ENCODE peak calls at places on chromosome 19, in eight cellular contexts. Y is AG04450; B is CD4-positive, alpha-beta T cell; W is fibroblast of lung; U is fibroblast of pulmonary artery; L is WTC11; X is activated B cell treated with CpG ODN at 0.5 μM for 24 hours; V is endothelial cell of umbilical vein. C is an unnamed sample.

GRCh38 chr19:17073869-17074627 is 1.2 kb downstream of the HAUS8 start:
- DNase-seq in Y (no peak), B (no peak), W (no peak), U (no peak), L (no peak), X (peak; percentile 28), V (no peak), C (no peak)

GRCh38 chr19:18239303-18239702 is 13.1 kb upstream of the PDE4C start:
- DNase-seq in Y (no peak), B (no peak), W (no peak), U (no peak), L (peak; percentile 57), X (no peak), V (no peak), C (no peak)

GRCh38 chr19:29376855-29377354 is 148.9 kb upstream of the VSTM2B start:
- DNase-seq in Y (no peak), B (no peak), W (no peak), U (no peak), L (no peak), X (no peak), V (no peak), C (no peak)

GRCh38 chr19:18330865-18331264 is 8.0 kb upstream of the LSM4 start:
- DNase-seq in Y (no peak), B (no peak), W (no peak), U (no peak), L (no peak), X (no peak), V (no peak), C (no peak)

GRCh38 chr19:40392894-40393517 is 3.0 kb upstream of the HIPK4 start:
- DNase-seq in Y (no peak), B (no peak), W (no peak), U (no peak), L (no peak), X (no peak), V (no peak), C (no peak)

GRCh38 chr19:38425810-38426466 is at the start of gene RASGRP4:
- DNase-seq in Y (no peak), B (peak; percentile 6), W (no peak), U (no peak), L (peak; percentile 45), X (peak; percentile 66), V (no peak), C (no peak)

GRCh38 chr19:5895890-5896289 is 7.7 kb downstream of the NDUFA11 start:
- DNase-seq in Y (no peak), B (no peak), W (no peak), U (no peak), L (no peak), X (no peak), V (no peak), C (no peak)

GRCh38 chr19:4557971-4558941 is 1.2 kb downstream of the SEMA6B start:
- DNase-seq in Y (no peak), B (peak; percentile 21), W (no peak), U (peak; percentile 29), L (peak; percentile 78), X (peak; percentile 49), V (peak; percentile 61), C (peak; percentile 75)

GRCh38 chr19:18762125-18763023 is 28.7 kb downstream of the COMP start:
- DNase-seq in Y (no peak), B (no peak), W (peak; percentile 56), U (peak; percentile 56), L (peak; percentile 38), X (no peak), V (peak; percentile 40), C (no peak)

GRCh38 chr19:48501961-48502719 is 9.5 kb downstream of the LMTK3 start:
- DNase-seq in Y (no peak), B (peak; percentile 62), W (no peak), U (peak; percentile 45), L (peak; percentile 100), X (peak; percentile 63), V (no peak), C (peak; percentile 93)

GRCh38 chr19:330503-330902 is 14.1 kb downstream of the MIER2 start:
- DNase-seq in Y (no peak), B (no peak), W (no peak), U (no peak), L (no peak), X (no peak), V (no peak), C (no peak)

GRCh38 chr19:17830567-17831418 is 9.5 kb upstream of the INSL3 start:
- DNase-seq in Y (no peak), B (no peak), W (peak; percentile 75), U (peak; percentile 76), L (peak; percentile 98), X (no peak), V (peak; percentile 47), C (peak; percentile 77)

DNA sequence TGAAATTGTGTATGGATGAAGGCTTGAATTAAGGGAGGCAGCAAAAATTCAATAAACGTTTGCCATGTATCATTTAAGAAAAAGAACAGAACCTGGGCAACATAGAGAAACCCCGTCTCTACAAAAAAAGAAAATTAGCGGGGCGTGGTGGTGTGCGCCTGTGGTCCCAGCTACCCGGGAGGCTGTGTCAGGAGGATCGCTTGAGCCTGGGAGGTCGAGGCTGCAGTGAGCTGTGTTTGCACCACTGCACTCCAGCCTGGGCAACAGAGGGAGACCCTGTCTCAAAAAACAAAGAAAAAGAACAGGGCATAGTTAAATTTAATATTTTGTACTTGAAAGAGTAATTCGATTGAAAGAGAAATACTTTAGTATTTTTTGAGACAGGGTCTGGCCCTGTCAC is 1.4 kb downstream of the UBA2 start:
- DNase-seq in Y (no peak), B (no peak), W (no peak), U (no peak), L (no peak), X (no peak), V (no peak), C (no peak)
- TF ChIP-seq CTCF in Y (no peak), B (no peak), W (no peak), U (no peak), L (no peak), X (no peak), V (no peak), C (no peak)

DNA sequence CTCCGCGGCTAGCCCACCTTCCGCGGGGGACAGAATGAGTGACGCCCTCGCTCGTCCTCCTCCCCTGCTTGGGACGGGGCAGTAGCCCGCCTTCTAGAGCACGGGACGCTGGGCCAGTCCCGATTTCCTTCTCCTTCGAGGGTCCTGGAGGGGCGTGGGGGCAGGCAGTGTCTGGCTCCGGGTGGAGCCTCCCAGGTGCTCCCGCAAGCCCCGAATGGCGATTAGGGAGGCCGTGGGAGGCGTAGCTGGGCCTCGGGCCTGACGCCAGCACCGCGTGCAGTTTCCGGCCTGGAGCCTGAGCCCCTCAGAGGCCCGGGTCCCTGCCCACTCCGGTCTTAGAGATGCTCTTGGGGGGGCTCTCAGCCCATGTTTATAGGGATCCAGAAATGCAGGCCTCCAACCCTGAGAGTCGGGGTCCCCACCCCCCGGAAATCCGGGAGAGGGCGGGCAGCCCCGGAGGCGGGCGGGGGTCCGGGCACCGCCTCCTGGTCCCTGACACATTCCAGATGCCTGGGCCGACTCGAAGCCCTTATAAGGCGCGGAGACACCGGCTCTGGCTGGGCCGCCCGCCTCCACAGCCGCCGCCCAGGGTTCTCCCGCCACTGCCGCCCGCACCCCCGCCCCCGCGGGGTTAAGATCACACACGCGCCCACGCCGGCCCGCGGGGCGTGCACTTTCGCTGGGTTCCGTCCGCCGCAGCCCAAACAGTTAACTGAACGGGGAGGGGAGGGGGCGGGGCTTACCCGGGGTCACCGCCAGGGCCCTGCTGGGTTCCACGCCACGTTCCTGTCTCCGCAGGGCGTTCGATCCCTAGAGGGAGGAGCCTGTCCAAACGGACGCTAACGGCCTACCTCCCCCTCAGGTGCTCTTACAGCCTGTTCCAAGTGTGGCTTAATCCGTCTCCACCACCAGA is 1.5 kb downstream of the MYADM start:
- DNase-seq in Y (peak; percentile 67), B (peak; percentile 68), W (peak; percentile 88), U (peak; percentile 91), L (peak; percentile 85), X (peak; percentile 76), V (peak; percentile 86), C (peak; percentile 83)
- TF ChIP-seq CTCF in Y (peak; percentile 40), B (no peak), W (peak; percentile 24), U (no peak), L (no peak), X (no peak), V (no peak), C (no peak)

DNA sequence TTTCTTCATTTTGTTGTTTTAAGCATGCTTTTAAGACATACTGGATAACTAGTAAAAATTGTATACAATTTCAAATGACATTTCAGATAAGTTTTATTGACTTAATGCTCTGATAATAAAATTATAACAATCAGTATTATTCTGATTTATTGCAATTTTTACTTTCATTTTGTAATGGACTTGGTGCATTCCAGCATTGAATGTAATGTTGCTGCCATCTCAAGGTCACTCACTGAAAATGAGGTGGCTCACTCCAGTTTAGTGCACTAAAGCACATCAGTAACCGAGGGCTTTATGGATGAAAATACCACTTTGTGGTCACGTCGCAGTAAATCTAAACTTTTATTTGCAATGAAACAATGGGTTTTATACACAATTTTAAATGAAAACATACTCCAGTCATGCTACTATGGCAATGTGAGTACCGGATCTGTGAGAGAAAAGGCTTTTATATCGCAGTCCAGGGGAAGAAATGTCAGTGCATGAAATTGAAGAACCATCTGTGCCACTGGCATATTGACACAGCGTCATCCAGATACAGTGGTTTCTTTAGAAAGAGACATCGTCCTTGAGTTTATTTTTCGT is 20.7 kb upstream of the ZNF507 start:
- DNase-seq in Y (no peak), B (no peak), W (peak; percentile 37), U (no peak), L (no peak), X (no peak), V (no peak), C (no peak)
- TF ChIP-seq CTCF in Y (no peak), B (no peak), W (peak; percentile 29), U (peak; percentile 22), L (no peak), X (no peak), V (no peak), C (no peak)

GRCh38 chr19:8697671-8698432 is 743 bp downstream of the ACTL9 start:
- DNase-seq in Y (no peak), B (no peak), W (no peak), U (no peak), L (peak; percentile 68), X (no peak), V (no peak), C (no peak)
- TF ChIP-seq CTCF in Y (no peak), B (no peak), W (no peak), U (no peak), L (no peak), X (no peak), V (no peak), C (no peak)

DNA sequence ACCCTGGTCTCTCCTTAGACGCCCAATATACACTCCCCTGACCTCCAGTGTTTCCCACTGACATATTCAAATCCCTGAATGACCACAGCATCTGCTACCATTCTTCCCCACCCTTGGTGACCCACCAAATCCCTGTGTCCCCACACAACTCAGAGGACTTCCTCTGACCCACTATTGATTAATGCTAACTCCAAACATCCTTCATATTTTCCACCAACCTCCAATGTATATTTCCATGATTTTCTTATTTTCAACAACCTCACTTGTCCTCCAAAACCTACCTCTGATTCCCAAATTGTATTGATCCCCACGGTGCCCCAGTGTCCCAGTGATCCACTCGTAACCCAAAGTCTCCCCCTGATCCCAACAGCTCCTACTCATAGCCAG is 526 bp upstream of the DMWD start:
- DNase-seq in Y (no peak), B (no peak), W (no peak), U (no peak), L (no peak), X (no peak), V (no peak), C (no peak)
- TF ChIP-seq CTCF in Y (no peak), B (no peak), W (no peak), U (no peak), L (no peak), X (no peak), V (no peak), C (no peak)